ENCODE peak calls at places on chromosome X, in six cellular contexts. O is Daoy; S is progenitor cell of endocrine pancreas; I is stimulated activated CD8-positive, alpha-beta memory T cell treated with anti-CD3 and anti-CD28 coated beads, Interleukin-7, amount 100 ng/mL, for 48 hours; Z is left ventricle myocardium inferior; G is PC-3. T is an unnamed sample.

GRCh38 chrX:52995974-52996304 is 37.6 kb upstream of the FAM156A start:
- DNase-seq in O (no peak), Z (no peak), I (no peak), S (no peak), G (no peak), T (no peak)

GRCh38 chrX:53320543-53321215 is 39.3 kb upstream of the IQSEC2 start:
- DNase-seq in I (no peak), Z (no peak), G (no peak), O (no peak), S (no peak), T (no peak)

GRCh38 chrX:155262970-155263754 is 1.1 kb downstream of the RAB39B start:
- DNase-seq in G (no peak), Z (no peak), S (no peak), O (no peak), I (no peak), T (no peak)

GRCh38 chrX:134545524-134545923 is 85.6 kb downstream of the HPRT1 start:
- DNase-seq in G (no peak), I (no peak), Z (no peak), O (no peak), S (no peak), T (no peak)

GRCh38 chrX:150200820-150201287 is 162.3 kb upstream of the MAMLD1 start:
- DNase-seq in Z (no peak), O (peak; percentile 95), S (no peak), G (peak; percentile 98), I (peak; percentile 70), T (peak; percentile 95)

GRCh38 chrX:119201570-119201969 is 34.5 kb upstream of the PGRMC1 start:
- DNase-seq in I (no peak), Z (no peak), O (no peak), S (no peak), G (peak; percentile 32), T (no peak)

GRCh38 chrX:121579016-121579760 is 531.8 kb downstream of the GLUD2 start:
- DNase-seq in O (peak; percentile 13), G (peak; percentile 57), Z (no peak), I (peak; percentile 2), S (no peak), T (peak; percentile 4)

GRCh38 chrX:42772874-42773273 is 5.1 kb downstream of the PPP1R2C start:
- DNase-seq in G (no peak), S (no peak), I (no peak), Z (no peak), O (no peak), T (no peak)

GRCh38 chrX:115344885-115345653 is 55.6 kb downstream of the LUZP4 start:
- DNase-seq in I (no peak), S (no peak), Z (peak; percentile 80), G (peak; percentile 86), O (peak; percentile 91), T (peak; percentile 94)

GRCh38 chrX:133723930-133724329 is 261.5 kb downstream of the GPC3 start:
- DNase-seq in S (no peak), O (no peak), Z (no peak), G (no peak), I (no peak), T (no peak)

GRCh38 chrX:101450951-101451350 is 34.3 kb upstream of the ARMCX4 start:
- DNase-seq in I (no peak), G (no peak), Z (peak; percentile 41), O (no peak), S (no peak), T (peak; percentile 19)

GRCh38 chrX:40058719-40059118 is 39.0 kb downstream of the BCOR start:
- DNase-seq in I (no peak), S (peak; percentile 25), O (no peak), G (no peak), Z (no peak), T (no peak)

GRCh38 chrX:630922-631496 is 418 bp downstream of the SHOX start:
- DNase-seq in Z (no peak), I (no peak), S (no peak), G (no peak), O (no peak), T (no peak)

GRCh38 chrX:20609916-20610415 is 343.3 kb upstream of the RPS6KA3 start:
- DNase-seq in Z (no peak), O (no peak), I (no peak), G (no peak), S (no peak), T (no peak)

GRCh38 chrX:2820131-2820771 is 8.5 kb upstream of the GYG2 start:
- DNase-seq in G (no peak), S (no peak), O (no peak), I (no peak), Z (no peak), T (no peak)

GRCh38 chrX:65723706-65724105 is 56.3 kb downstream of the MSN start:
- DNase-seq in O (no peak), G (no peak), I (no peak), Z (no peak), S (no peak), T (no peak)

GRCh38 chrX:154712781-154713391 is 38.0 kb downstream of the GAB3 start:
- DNase-seq in I (no peak), S (no peak), G (peak; percentile 83), O (peak; percentile 35), Z (no peak), T (no peak)

GRCh38 chrX:132615396-132616131 is 126.7 kb upstream of the MBNL3 start:
- DNase-seq in Z (no peak), I (peak; percentile 12), S (peak; percentile 20), O (peak; percentile 27), G (peak; percentile 55), T (no peak)

GRCh38 chrX:118566359-118566758 is 70.7 kb downstream of the DOCK11 start:
- DNase-seq in S (no peak), G (peak; percentile 9), Z (no peak), I (no peak), O (no peak), T (no peak)

GRCh38 chrX:81411517-81411916 is 209.6 kb downstream of the SH3BGRL start:
- DNase-seq in I (no peak), O (no peak), G (no peak), Z (no peak), S (no peak), T (no peak)

GRCh38 chrX:30900227-30900626 is 11.2 kb upstream of the TAB3 start:
- DNase-seq in S (no peak), I (no peak), G (peak; percentile 66), O (no peak), Z (no peak), T (no peak)

T was measured in stromal cell of bone marrow.